ENCODE peak calls at places on chromosomes 1 and 21, in four cellular contexts. D, X, T and W are unnamed samples.
A peak's percentile ranks its signal among the peaks of the same experiment; 100 is the strongest.

GRCh38 chr1:182633657-182634281 is 29.6 kb upstream of the RGS16 start:
- DNase-seq in T (no peak), X (no peak), D (no peak), W (no peak)

GRCh38 chr1:166377896-166378295 is 211.1 kb upstream of the FAM78B start:
- DNase-seq in X (no peak), D (no peak), T (no peak), W (no peak)

GRCh38 chr1:26786437-26787380 is 1.0 kb upstream of the PIGV start:
- DNase-seq in D (peak; percentile 83), X (peak; percentile 43), T (no peak), W (peak; percentile 62)

GRCh38 chr1:45205910-45206721 is at the start of gene ZSWIM5:
- DNase-seq in X (peak; percentile 14), T (peak; percentile 52), D (peak; percentile 66), W (peak; percentile 71)

GRCh38 chr21:41751621-41752020 is 15.2 kb downstream of the RIPK4 start:
- DNase-seq in T (no peak), D (no peak), X (no peak), W (no peak)

GRCh38 chr1:68331117-68331865 is 99.0 kb upstream of the WLS start:
- DNase-seq in D (no peak), X (no peak), T (no peak), W (no peak)

GRCh38 chr1:116466810-116467557 is 93.9 kb downstream of the ATP1A1 start:
- DNase-seq in T (no peak), D (no peak), X (no peak), W (no peak)

GRCh38 chr1:36352910-36353878 is 29.7 kb upstream of the EVA1B start:
- DNase-seq in T (no peak), D (no peak), X (no peak), W (no peak)

GRCh38 chr21:41630249-41630648 is 122.3 kb upstream of the TMPRSS2 start:
- DNase-seq in T (peak; percentile 98), X (no peak), D (no peak), W (peak; percentile 76)

GRCh38 chr1:1239624-1240347 is 6.7 kb downstream of the C1QTNF12 start:
- DNase-seq in D (no peak), T (no peak), X (no peak), W (no peak)

GRCh38 chr1:151838491-151839412 is 868 bp downstream of the C2CD4D start:
- DNase-seq in D (no peak), X (no peak), T (no peak), W (no peak)

GRCh38 chr21:14706712-14707111 is 160.6 kb upstream of the SAMSN1 start:
- DNase-seq in T (no peak), X (no peak), D (no peak), W (no peak)

GRCh38 chr1:212712451-212713303 is 13.0 kb upstream of the BATF3 start:
- DNase-seq in X (no peak), T (no peak), D (no peak), W (no peak)

GRCh38 chr21:39348355-39349210 is at the start of gene HMGN1:
- DNase-seq in X (peak; percentile 52), T (peak; percentile 69), D (peak; percentile 87), W (peak; percentile 88)

GRCh38 chr1:213564215-213564659 is 423.5 kb upstream of the PROX1 start:
- DNase-seq in T (peak; percentile 14), X (no peak), D (no peak), W (peak; percentile 19)

GRCh38 chr1:94646151-94646643 is 104.6 kb upstream of the F3 start:
- DNase-seq in D (no peak), X (no peak), T (no peak), W (no peak)

GRCh38 chr1:53372501-53372951 is 44.7 kb upstream of the LRP8 start:
- DNase-seq in D (peak; percentile 31), T (no peak), X (peak; percentile 9), W (no peak)

GRCh38 chr1:85550784-85551516 is 29.6 kb upstream of the CCN1 start:
- DNase-seq in D (no peak), X (no peak), T (no peak), W (no peak)

GRCh38 chr1:175373786-175374623 is 181.4 kb upstream of the KIAA0040 start:
- DNase-seq in D (no peak), X (no peak), T (peak; percentile 12), W (no peak)

GRCh38 chr1:193104496-193104905 is 713 bp downstream of the GLRX2 start:
- DNase-seq in T (peak; percentile 55), D (peak; percentile 75), X (no peak), W (peak; percentile 56)

GRCh38 chr1:1680031-1680911 is 12.3 kb downstream of the SLC35E2B start:
- DNase-seq in X (peak; percentile 7), T (no peak), D (no peak), W (no peak)

GRCh38 chr1:116407033-116407432 is 34.0 kb downstream of the ATP1A1 start:
- DNase-seq in X (no peak), T (no peak), D (no peak), W (no peak)

GRCh38 chr1:68011786-68012375 is 38.5 kb downstream of the DIRAS3 start:
- DNase-seq in T (peak; percentile 3), X (no peak), D (no peak), W (no peak)

GRCh38 chr1:2472109-2472508 is 4.0 kb upstream of the PLCH2 start:
- DNase-seq in X (no peak), D (no peak), T (no peak), W (no peak)

GRCh38 chr1:27530192-27530591 is 40.2 kb upstream of the WASF2 start:
- DNase-seq in T (no peak), X (no peak), D (no peak), W (no peak)

GRCh38 chr1:26887125-26887524 is 3.0 kb downstream of the GPN2 start:
- DNase-seq in T (peak; percentile 46), X (no peak), D (no peak), W (no peak)

GRCh38 chr1:94061513-94062443 is 59.2 kb downstream of the ABCA4 start:
- DNase-seq in X (peak; percentile 56), T (peak; percentile 67), D (peak; percentile 83), W (peak; percentile 65)

GRCh38 chr1:93845554-93846150 is 33.4 kb downstream of the DNTTIP2 start:
- DNase-seq in X (no peak), T (peak; percentile 66), D (no peak), W (peak; percentile 11)

GRCh38 chr1:46532498-46533178 is 18.8 kb downstream of the KNCN start:
- DNase-seq in D (no peak), X (peak; percentile 29), T (peak; percentile 32), W (peak; percentile 63)

GRCh38 chr1:87961992-87962391 is 633.3 kb downstream of the LMO4 start:
- DNase-seq in D (no peak), T (no peak), X (no peak), W (no peak)

GRCh38 chr1:156599811-156600210 is 1.5 kb downstream of the GPATCH4 start:
- DNase-seq in T (peak; percentile 66), D (no peak), X (no peak), W (no peak)

GRCh38 chr1:204882479-204882878 is 11.8 kb downstream of the NFASC start:
- DNase-seq in D (no peak), X (no peak), T (no peak), W (no peak)

GRCh38 chr1:43317817-43318471 is 17.2 kb downstream of the TIE1 start:
- DNase-seq in T (no peak), X (no peak), D (peak; percentile 56), W (no peak)

GRCh38 chr1:240312872-240313271 is 221.2 kb downstream of the FMN2 start:
- DNase-seq in T (peak; percentile 94), D (no peak), X (no peak), W (no peak)

GRCh38 chr1:234398849-234399381 is 25.7 kb downstream of the COA6 start:
- DNase-seq in T (no peak), D (no peak), X (no peak), W (no peak)

GRCh38 chr21:45078877-45079281 is 4.5 kb downstream of the ADARB1 start:
- DNase-seq in X (no peak), D (no peak), T (no peak), W (peak; percentile 44)

GRCh38 chr1:178628637-178629548 is 96.2 kb upstream of the RALGPS2 start:
- DNase-seq in T (no peak), X (no peak), D (no peak), W (no peak)

GRCh38 chr1:155307247-155307740 is 1.4 kb upstream of the FDPS start:
- DNase-seq in T (peak; percentile 73), X (no peak), D (no peak), W (no peak)
- TF ChIP-seq CTCF in T (peak; percentile 34), X (no peak), D (no peak), W (peak; percentile 15)

GRCh38 chr21:46097826-46098286 is at the start of gene COL6A2:
- DNase-seq in D (no peak), T (peak; percentile 10), X (no peak), W (peak; percentile 52)

GRCh38 chr21:46100020-46100419 is 2.1 kb downstream of the COL6A2 start:
- DNase-seq in D (peak; percentile 48), T (no peak), X (peak; percentile 9), W (no peak)

GRCh38 chr21:46099476-46099875 is 1.6 kb downstream of the COL6A2 start:
- DNase-seq in T (no peak), X (peak; percentile 13), D (peak; percentile 74), W (peak; percentile 45)

GRCh38 chr21:46096997-46097825 is 701 bp upstream of the COL6A2 start:
- DNase-seq in T (no peak), X (no peak), D (peak; percentile 74), W (peak; percentile 8)

GRCh38 chr21:46098303-46099141 is 610 bp downstream of the COL6A2 start:
- DNase-seq in T (no peak), D (peak; percentile 73), X (no peak), W (peak; percentile 10)
- H3K27ac ChIP-seq in T (peak overlapping the region; percentile 90), D (peak overlapping the region; percentile 98), X (peak overlapping the region; percentile 91), W (peak overlapping the region; percentile 93)

GRCh38 chr1:229253170-229253974 is 17.5 kb upstream of the RAB4A start:
- DNase-seq in T (peak; percentile 72), D (no peak), X (no peak), W (peak; percentile 18)

GRCh38 chr1:229249854-229250644 is 20.9 kb upstream of the RAB4A start:
- DNase-seq in D (no peak), T (no peak), X (no peak), W (no peak)

GRCh38 chr1:229248821-229249817 is 21.8 kb upstream of the RAB4A start:
- DNase-seq in D (no peak), T (no peak), X (no peak), W (no peak)

GRCh38 chr1:229252228-229252984 is 18.5 kb upstream of the RAB4A start:
- DNase-seq in X (no peak), D (no peak), T (no peak), W (no peak)

GRCh38 chr1:229251185-229251584 is 19.7 kb upstream of the RAB4A start:
- DNase-seq in T (no peak), D (no peak), X (no peak), W (no peak)
- TF ChIP-seq EP300 in T (no peak), D (no peak), X (no peak), W (no peak)

DNA sequence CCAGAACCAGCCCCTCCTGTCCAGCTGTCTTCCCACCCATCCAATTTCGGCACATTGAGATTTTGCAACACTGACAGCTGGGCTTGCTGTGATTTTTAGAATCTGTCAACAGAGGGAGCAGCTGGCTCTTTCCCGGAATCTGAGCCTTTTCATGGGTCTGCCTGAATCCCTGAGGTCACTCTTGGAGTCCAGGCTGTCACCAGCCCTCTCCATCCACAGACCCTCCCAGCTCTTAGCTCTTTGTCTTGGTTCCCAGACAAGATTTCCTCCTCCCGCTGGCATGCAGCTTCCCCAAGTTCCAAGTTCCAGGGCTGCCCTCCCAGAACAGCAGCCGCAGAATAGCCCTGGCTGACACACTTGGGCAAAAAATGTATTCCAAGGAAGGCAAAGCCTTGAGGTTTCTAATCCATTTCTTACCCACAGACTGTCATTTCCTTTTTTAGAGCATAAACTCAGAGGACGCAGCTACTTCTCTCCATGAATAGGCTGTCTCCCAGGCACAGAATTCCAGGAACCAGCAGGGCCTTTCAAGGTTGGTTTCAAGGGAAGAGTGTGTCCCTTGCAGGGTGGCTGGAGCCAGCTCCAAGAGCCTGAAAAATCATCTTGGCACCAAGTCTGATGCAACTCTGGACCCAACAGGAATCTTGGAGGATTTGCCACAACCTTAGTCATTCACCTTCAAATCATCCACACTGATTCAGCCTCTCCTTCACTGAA is 7.1 kb upstream of the TMEM61 start:
- DNase-seq in T (peak; percentile 24), X (no peak), D (no peak), W (no peak)
- TF ChIP-seq CTCF in T (peak; percentile 37), X (peak; percentile 21), D (peak; percentile 5), W (no peak)